ENCODE peak calls at places on chromosome 19, in seven cellular contexts. A, Z, I, Q, U, R and G are unnamed samples.

GRCh38 chr19:33691736-33692135 is 70.0 kb downstream of the CHST8 start:
- DNase-seq in A (no peak), Z (no peak), I (no peak), Q (no peak), U (no peak), R (no peak), G (no peak)

GRCh38 chr19:31107096-31107495 is 242.1 kb downstream of the TSHZ3 start:
- DNase-seq in A (no peak), Z (no peak), I (no peak), Q (no peak), U (no peak), R (no peak), G (no peak)

GRCh38 chr19:6172074-6172863 is 36.8 kb downstream of the ACSBG2 start:
- DNase-seq in A (no peak), Z (no peak), I (no peak), Q (no peak), U (no peak), R (no peak), G (no peak)

GRCh38 chr19:7254590-7254989 is 39.6 kb downstream of the INSR start:
- DNase-seq in A (no peak), Z (no peak), I (no peak), Q (no peak), U (no peak), R (no peak), G (no peak)

GRCh38 chr19:5313307-5313706 is 27.3 kb downstream of the PTPRS start:
- DNase-seq in A (no peak), Z (no peak), I (peak; percentile 47), Q (no peak), U (no peak), R (no peak), G (no peak)

GRCh38 chr19:5107432-5108122 is 138.7 kb downstream of the KDM4B start:
- DNase-seq in A (no peak), Z (no peak), I (no peak), Q (peak; percentile 54), U (no peak), R (no peak), G (no peak)

GRCh38 chr19:6572217-6572616 is 18.7 kb downstream of the CD70 start:
- DNase-seq in A (no peak), Z (no peak), I (no peak), Q (no peak), U (no peak), R (no peak), G (no peak)

GRCh38 chr19:480016-480855 is 16.1 kb upstream of the MADCAM1 start:
- DNase-seq in A (no peak), Z (no peak), I (peak; percentile 19), Q (peak; percentile 25), U (no peak), R (no peak), G (no peak)

GRCh38 chr19:55353803-55354697 is 469 bp downstream of the COX6B2 start:
- DNase-seq in A (peak; percentile 54), Z (peak; percentile 28), I (peak; percentile 38), Q (peak; percentile 53), U (no peak), R (peak; percentile 74), G (no peak)

GRCh38 chr19:926595-927043 is 784 bp downstream of the ARID3A start:
- DNase-seq in A (no peak), Z (no peak), I (no peak), Q (no peak), U (no peak), R (peak; percentile 66), G (no peak)

GRCh38 chr19:33368074-33368864 is 5.2 kb upstream of the CEBPG start:
- DNase-seq in A (peak; percentile 31), Z (no peak), I (no peak), Q (peak; percentile 54), U (no peak), R (peak; percentile 19), G (no peak)

GRCh38 chr19:10010247-10010691 is at the start of gene COL5A3:
- DNase-seq in A (no peak), Z (no peak), I (no peak), Q (no peak), U (no peak), R (peak; percentile 97), G (no peak)

GRCh38 chr19:802497-802887 is 5.2 kb downstream of the PTBP1 start:
- DNase-seq in A (no peak), Z (no peak), I (no peak), Q (peak; percentile 41), U (no peak), R (no peak), G (no peak)

GRCh38 chr19:45809643-45810159 is 5.4 kb downstream of the RSPH6A start:
- DNase-seq in A (no peak), Z (no peak), I (peak; percentile 91), Q (peak; percentile 81), U (peak; percentile 92), R (peak; percentile 49), G (peak; percentile 16)